ENCODE peak calls at places on chromosome 10, in six cellular contexts. I is mesenchymal stem cell, Q is H1, E is mesendoderm, J is IMR-90, A is neuronal stem cell. K is an unnamed sample.

GRCh38 chr10:69073025-69073424 is 14.9 kb upstream of the SRGN start:
- DNase-seq in A (no peak), E (peak), I (no peak), Q (no peak), J (no peak), K (no peak)

GRCh38 chr10:101071266-101071884 is 9.6 kb downstream of the KAZALD1 start:
- DNase-seq in E (no peak), J (peak), A (no peak), I (no peak), Q (no peak), K (peak)

GRCh38 chr10:36126076-36126475 is 484.0 kb upstream of the FZD8 start:
- DNase-seq in J (no peak), E (no peak), Q (no peak), I (no peak), A (no peak), K (no peak)

GRCh38 chr10:100447648-100448047 is 15.2 kb upstream of the WNT8B start:
- DNase-seq in A (no peak), Q (no peak), E (no peak), J (no peak), I (no peak), K (no peak)

GRCh38 chr10:59622320-59622901 is 87.2 kb downstream of the SLC16A9 start:
- DNase-seq in J (peak), E (peak), A (peak), Q (no peak), I (peak), K (peak)

GRCh38 chr10:75611081-75611971 is 179.9 kb downstream of the LRMDA start:
- DNase-seq in J (no peak), E (no peak), A (no peak), Q (no peak), I (no peak), K (no peak)

GRCh38 chr10:93461807-93462178 is 20.3 kb downstream of the MYOF start:
- DNase-seq in E (no peak), J (peak), I (peak), A (no peak), Q (no peak), K (no peak)

GRCh38 chr10:32943854-32944661 is 14.0 kb downstream of the ITGB1 start:
- DNase-seq in A (no peak), J (no peak), E (peak), I (no peak), Q (no peak), K (no peak)

GRCh38 chr10:114012650-114013049 is 31.0 kb upstream of the ADRB1 start:
- DNase-seq in J (no peak), Q (no peak), A (no peak), E (no peak), I (no peak), K (no peak)

GRCh38 chr10:70836319-70836718 is 20.6 kb downstream of the SGPL1 start:
- DNase-seq in Q (no peak), J (no peak), I (no peak), E (no peak), A (no peak), K (no peak)

GRCh38 chr10:111879964-111880363 is 303.6 kb downstream of the GPAM start:
- DNase-seq in E (no peak), Q (no peak), I (no peak), J (no peak), A (no peak), K (no peak)

GRCh38 chr10:126131338-126131737 is 235.0 kb downstream of the FANK1 start:
- DNase-seq in I (peak), J (peak), Q (no peak), E (no peak), A (no peak), K (no peak)

GRCh38 chr10:113476191-113476590 is 76.7 kb upstream of the HABP2 start:
- DNase-seq in I (no peak), E (no peak), A (no peak), J (no peak), Q (no peak), K (peak)

GRCh38 chr10:3435671-3436070 is 263.1 kb upstream of the PITRM1 start:
- DNase-seq in J (peak), E (no peak), Q (no peak), A (no peak), I (peak), K (no peak)

GRCh38 chr10:123142701-123143161 is 5.2 kb upstream of the HMX2 start:
- DNase-seq in E (no peak), I (no peak), J (no peak), Q (no peak), A (no peak), K (no peak)

GRCh38 chr10:103888113-103888841 is 29.7 kb downstream of the STN1 start:
- DNase-seq in A (peak), E (peak), Q (no peak), J (peak), I (peak), K (no peak)

GRCh38 chr10:24680647-24681475 is 42.8 kb downstream of the ARHGAP21 start:
- DNase-seq in E (no peak), Q (no peak), J (peak), A (no peak), I (no peak), K (no peak)

GRCh38 chr10:75884808-75885207 is 453.4 kb downstream of the LRMDA start:
- DNase-seq in A (no peak), E (no peak), J (no peak), I (no peak), Q (no peak), K (no peak)

GRCh38 chr10:74051729-74052342 is 53.9 kb downstream of the VCL start:
- DNase-seq in Q (no peak), A (no peak), I (peak), E (peak), J (no peak), K (peak)

GRCh38 chr10:99536400-99537254 is 3.9 kb downstream of the NKX2-3 start:
- DNase-seq in A (peak), E (peak), J (no peak), I (peak), Q (no peak), K (no peak)

GRCh38 chr10:131651674-131652093 is 249.1 kb upstream of the PPP2R2D start:
- DNase-seq in Q (no peak), A (no peak), I (no peak), E (peak), J (no peak), K (no peak)

GRCh38 chr10:72334832-72335393 is 19.8 kb downstream of the DNAJB12 start:
- DNase-seq in I (peak), A (no peak), Q (no peak), J (peak), E (no peak), K (no peak)

GRCh38 chr10:116271593-116272496 is 1.2 kb downstream of the GFRA1 start:
- DNase-seq in E (peak), Q (no peak), A (peak), J (peak), I (peak), K (no peak)

DNA sequence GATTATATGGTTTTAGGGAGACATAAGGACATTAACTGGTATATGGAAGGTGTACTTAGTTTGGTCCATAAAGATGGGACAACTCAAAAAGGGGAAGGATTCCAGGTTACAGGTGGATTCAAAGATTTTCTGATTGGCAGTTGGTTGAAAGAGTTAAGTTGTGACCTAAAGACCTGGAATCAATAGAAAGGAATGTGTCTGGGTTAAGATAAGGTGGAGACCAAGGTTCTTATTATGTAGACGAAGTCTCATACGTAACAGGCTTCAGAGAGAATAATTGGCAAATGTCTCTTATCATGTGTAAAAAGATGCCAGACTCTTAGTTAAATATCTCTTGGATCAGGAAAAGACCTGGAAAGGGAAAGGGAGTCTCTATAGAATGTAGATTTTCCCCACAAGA is 1.0 kb upstream of the TRDMT1 start:
- DNase-seq in J (no peak), I (no peak), E (peak), Q (no peak), A (no peak), K (no peak)
- H2BK120ac ChIP-seq in J (peak), I (no peak), E (no peak), Q (no peak), A (no peak), K (no peak)

GRCh38 chr10:52965489-52965888 is 192.9 kb upstream of the MBL2 start:
- DNase-seq in E (no peak), A (no peak), J (no peak), I (no peak), Q (no peak), K (no peak)

GRCh38 chr10:52965938-52966401 is 193.4 kb upstream of the MBL2 start:
- DNase-seq in A (peak), J (no peak), Q (peak), I (no peak), E (peak), K (no peak)

GRCh38 chr10:52966904-52967303 is 194.3 kb upstream of the MBL2 start:
- DNase-seq in A (no peak), I (no peak), Q (no peak), J (no peak), E (no peak), K (no peak)

GRCh38 chr10:52967806-52968795 is 195.5 kb upstream of the MBL2 start:
- DNase-seq in J (no peak), I (no peak), E (peak), A (no peak), Q (no peak), K (peak)
- H2AK5ac ChIP-seq in J (no peak), I (no peak), E (no peak), A (no peak), Q (no peak), K (no peak)

GRCh38 chr10:133526957-133527588 is at the start of gene CYP2E1:
- DNase-seq in E (no peak), J (no peak), A (no peak), I (no peak), Q (no peak), K (peak)
- H3K4me3 ChIP-seq in E (no peak), J (no peak), A (peak), I (no peak), Q (no peak), K (no peak)

GRCh38 chr10:102627446-102628293 is 16.6 kb upstream of the TRIM8 start:
- DNase-seq in E (peak), Q (peak), I (peak), A (peak), J (peak), K (no peak)
- H2BK120ac ChIP-seq in E (peak), Q (peak), I (peak), A (peak), J (peak), K (peak)

DNA sequence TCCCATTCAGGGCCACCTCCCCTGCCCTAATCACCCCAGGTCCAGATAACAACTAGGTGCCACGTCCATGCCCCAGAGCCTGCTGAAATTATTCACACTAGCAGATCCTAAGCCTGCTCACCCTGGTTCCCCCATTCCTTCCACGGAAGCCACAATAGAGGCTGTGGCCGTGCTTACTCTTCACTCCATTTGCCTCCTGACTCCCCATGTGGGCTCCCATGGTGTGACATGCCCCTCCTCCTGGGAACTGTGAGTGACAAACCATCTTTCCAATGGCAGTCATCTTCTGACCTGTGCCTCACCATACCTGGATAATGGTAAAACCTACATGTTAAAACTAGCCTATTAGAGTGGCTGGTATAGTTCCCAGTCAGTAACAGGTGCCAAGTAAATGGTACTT is 216.2 kb upstream of the PRKCQ start:
- DNase-seq in E (peak), Q (no peak), A (no peak), J (no peak), I (no peak), K (no peak)
- H2AK5ac ChIP-seq in E (no peak), Q (peak), A (no peak), J (no peak), I (no peak), K (no peak)